ENCODE peak calls at places on chromosome 13, in ten cellular contexts. One of them, this sample, is unnamed. For H3K36me3, the result is how much of the 10 kb centered on the place peaks cover.

GRCh38 chr13:93867481-93867880 is 612.0 kb downstream of the DCT start:
- DNase-seq in Peyer's patch: no peak
- DNase-seq in colonic mucosa: no peak
- DNase-seq in neural progenitor cell: no peak
- DNase-seq in tibial nerve: no peak
- DNase-seq in cardiac muscle cell: no peak
- DNase-seq in right atrium auricular region: no peak
- DNase-seq in heart left ventricle: no peak
- DNase-seq in neuronal stem cell: no peak
- DNase-seq in pancreas: no peak
- DNase-seq in this sample: no peak

GRCh38 chr13:22757530-22758120 is 423.2 kb upstream of the SGCG start:
- DNase-seq in pancreas: no peak
- DNase-seq in right atrium auricular region: no peak
- DNase-seq in heart left ventricle: no peak
- DNase-seq in neural progenitor cell: peak
- DNase-seq in tibial nerve: no peak
- DNase-seq in cardiac muscle cell: peak
- DNase-seq in neuronal stem cell: no peak
- DNase-seq in colonic mucosa: no peak
- DNase-seq in Peyer's patch: no peak
- DNase-seq in this sample: no peak

GRCh38 chr13:64551755-64552154 is 2678.4 kb downstream of the PCDH9 start:
- DNase-seq in colonic mucosa: no peak
- DNase-seq in Peyer's patch: no peak
- DNase-seq in pancreas: no peak
- DNase-seq in tibial nerve: no peak
- DNase-seq in cardiac muscle cell: no peak
- DNase-seq in right atrium auricular region: no peak
- DNase-seq in neuronal stem cell: no peak
- DNase-seq in heart left ventricle: no peak
- DNase-seq in neural progenitor cell: no peak
- DNase-seq in this sample: no peak

GRCh38 chr13:44989941-44990340 is 603 bp downstream of the GPALPP1 start:
- DNase-seq in Peyer's patch: no peak
- DNase-seq in colonic mucosa: no peak
- DNase-seq in heart left ventricle: no peak
- DNase-seq in neural progenitor cell: no peak
- DNase-seq in tibial nerve: no peak
- DNase-seq in cardiac muscle cell: peak
- DNase-seq in pancreas: no peak
- DNase-seq in right atrium auricular region: no peak
- DNase-seq in neuronal stem cell: no peak
- DNase-seq in this sample: no peak

GRCh38 chr13:71171740-71172139 is 695.3 kb downstream of the DACH1 start:
- DNase-seq in cardiac muscle cell: no peak
- DNase-seq in tibial nerve: no peak
- DNase-seq in heart left ventricle: no peak
- DNase-seq in neuronal stem cell: no peak
- DNase-seq in pancreas: no peak
- DNase-seq in right atrium auricular region: no peak
- DNase-seq in neural progenitor cell: no peak
- DNase-seq in Peyer's patch: no peak
- DNase-seq in colonic mucosa: no peak
- DNase-seq in this sample: no peak

GRCh38 chr13:77477299-77477848 is 58.1 kb upstream of the SCEL start:
- DNase-seq in neuronal stem cell: no peak
- DNase-seq in pancreas: no peak
- DNase-seq in colonic mucosa: no peak
- DNase-seq in heart left ventricle: no peak
- DNase-seq in cardiac muscle cell: no peak
- DNase-seq in Peyer's patch: no peak
- DNase-seq in right atrium auricular region: no peak
- DNase-seq in neural progenitor cell: no peak
- DNase-seq in tibial nerve: no peak
- DNase-seq in this sample: no peak

GRCh38 chr13:53217221-53217620 is 188.6 kb downstream of the OLFM4 start:
- DNase-seq in colonic mucosa: no peak
- DNase-seq in right atrium auricular region: no peak
- DNase-seq in pancreas: no peak
- DNase-seq in heart left ventricle: no peak
- DNase-seq in Peyer's patch: no peak
- DNase-seq in tibial nerve: no peak
- DNase-seq in cardiac muscle cell: no peak
- DNase-seq in neuronal stem cell: no peak
- DNase-seq in neural progenitor cell: no peak
- DNase-seq in this sample: no peak

GRCh38 chr13:74111399-74111798 is 22.8 kb downstream of the KLF12 start:
- DNase-seq in Peyer's patch: no peak
- DNase-seq in colonic mucosa: no peak
- DNase-seq in neural progenitor cell: no peak
- DNase-seq in heart left ventricle: no peak
- DNase-seq in right atrium auricular region: no peak
- DNase-seq in tibial nerve: no peak
- DNase-seq in pancreas: no peak
- DNase-seq in neuronal stem cell: no peak
- DNase-seq in cardiac muscle cell: no peak
- DNase-seq in this sample: no peak

GRCh38 chr13:85864963-85865530 is 65.8 kb upstream of the SLITRK6 start:
- DNase-seq in neural progenitor cell: peak
- DNase-seq in neuronal stem cell: peak
- DNase-seq in Peyer's patch: no peak
- DNase-seq in cardiac muscle cell: peak
- DNase-seq in tibial nerve: no peak
- DNase-seq in colonic mucosa: no peak
- DNase-seq in right atrium auricular region: no peak
- DNase-seq in pancreas: no peak
- DNase-seq in heart left ventricle: no peak
- DNase-seq in this sample: no peak

GRCh38 chr13:106048386-106048785 is 487.1 kb downstream of the EFNB2 start:
- DNase-seq in neural progenitor cell: no peak
- DNase-seq in heart left ventricle: no peak
- DNase-seq in cardiac muscle cell: no peak
- DNase-seq in neuronal stem cell: no peak
- DNase-seq in Peyer's patch: no peak
- DNase-seq in right atrium auricular region: no peak
- DNase-seq in pancreas: no peak
- DNase-seq in tibial nerve: no peak
- DNase-seq in colonic mucosa: no peak
- DNase-seq in this sample: no peak

GRCh38 chr13:103299079-103299478 is 232.9 kb upstream of the SLC10A2 start:
- DNase-seq in cardiac muscle cell: no peak
- DNase-seq in Peyer's patch: peak
- DNase-seq in right atrium auricular region: no peak
- DNase-seq in colonic mucosa: peak
- DNase-seq in neural progenitor cell: peak
- DNase-seq in pancreas: no peak
- DNase-seq in heart left ventricle: no peak
- DNase-seq in tibial nerve: no peak
- DNase-seq in neuronal stem cell: no peak
- DNase-seq in this sample: no peak

GRCh38 chr13:23380534-23380933 is 53.0 kb downstream of the SACS start:
- DNase-seq in colonic mucosa: no peak
- DNase-seq in cardiac muscle cell: no peak
- DNase-seq in heart left ventricle: no peak
- DNase-seq in neural progenitor cell: no peak
- DNase-seq in right atrium auricular region: no peak
- DNase-seq in tibial nerve: no peak
- DNase-seq in neuronal stem cell: no peak
- DNase-seq in pancreas: no peak
- DNase-seq in Peyer's patch: no peak
- DNase-seq in this sample: no peak

GRCh38 chr13:20995245-20995829 is 66.0 kb downstream of the LATS2 start:
- DNase-seq in colonic mucosa: no peak
- DNase-seq in neural progenitor cell: no peak
- DNase-seq in heart left ventricle: no peak
- DNase-seq in tibial nerve: no peak
- DNase-seq in right atrium auricular region: peak
- DNase-seq in Peyer's patch: no peak
- DNase-seq in cardiac muscle cell: no peak
- DNase-seq in pancreas: no peak
- DNase-seq in neuronal stem cell: no peak
- DNase-seq in this sample: no peak

GRCh38 chr13:94300401-94300800 is 179.1 kb downstream of the DCT start:
- DNase-seq in tibial nerve: no peak
- DNase-seq in heart left ventricle: no peak
- DNase-seq in right atrium auricular region: no peak
- DNase-seq in Peyer's patch: no peak
- DNase-seq in pancreas: no peak
- DNase-seq in colonic mucosa: no peak
- DNase-seq in neural progenitor cell: peak
- DNase-seq in neuronal stem cell: no peak
- DNase-seq in cardiac muscle cell: no peak
- DNase-seq in this sample: no peak

GRCh38 chr13:23610187-23610576 is 40.0 kb downstream of the TNFRSF19 start:
- DNase-seq in right atrium auricular region: no peak
- DNase-seq in heart left ventricle: peak
- DNase-seq in neuronal stem cell: no peak
- DNase-seq in cardiac muscle cell: no peak
- DNase-seq in tibial nerve: no peak
- DNase-seq in colonic mucosa: no peak
- DNase-seq in Peyer's patch: no peak
- DNase-seq in neural progenitor cell: no peak
- DNase-seq in pancreas: no peak
- DNase-seq in this sample: no peak

DNA sequence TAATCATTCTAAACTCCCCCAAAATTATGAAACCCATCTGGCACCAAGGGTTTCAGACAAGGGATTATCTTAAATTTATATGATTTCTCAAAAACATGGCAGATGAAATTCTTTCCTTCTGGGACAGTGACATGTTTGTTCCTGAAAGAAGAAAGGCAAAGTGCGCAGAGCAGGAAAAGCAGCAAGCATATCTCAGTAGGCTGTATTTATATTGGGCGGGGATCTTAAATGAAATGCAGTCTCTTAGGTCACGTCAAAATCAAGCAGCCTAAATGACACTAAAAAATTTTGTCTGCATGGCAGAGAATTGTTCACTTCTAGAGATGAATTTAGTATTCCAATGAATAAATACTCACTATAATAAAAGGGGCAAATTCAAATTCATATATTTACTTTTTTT is 49.3 kb downstream of the RCBTB2 start:
- DNase-seq in cardiac muscle cell: no peak
- DNase-seq in neuronal stem cell: no peak
- DNase-seq in heart left ventricle: no peak
- DNase-seq in right atrium auricular region: no peak
- DNase-seq in tibial nerve: no peak
- DNase-seq in Peyer's patch: no peak
- DNase-seq in neural progenitor cell: no peak
- DNase-seq in pancreas: no peak
- DNase-seq in colonic mucosa: no peak
- DNase-seq in this sample: no peak
- H3K36me3 ChIP-seq in cardiac muscle cell: under half
- H3K36me3 ChIP-seq in neuronal stem cell: under half
- H3K36me3 ChIP-seq in heart left ventricle: under half
- H3K36me3 ChIP-seq in right atrium auricular region: under half
- H3K36me3 ChIP-seq in tibial nerve: under half
- H3K36me3 ChIP-seq in Peyer's patch: under half
- H3K36me3 ChIP-seq in neural progenitor cell: under half
- H3K36me3 ChIP-seq in pancreas: under half
- H3K36me3 ChIP-seq in colonic mucosa: under half
- H3K36me3 ChIP-seq in this sample: under half

DNA sequence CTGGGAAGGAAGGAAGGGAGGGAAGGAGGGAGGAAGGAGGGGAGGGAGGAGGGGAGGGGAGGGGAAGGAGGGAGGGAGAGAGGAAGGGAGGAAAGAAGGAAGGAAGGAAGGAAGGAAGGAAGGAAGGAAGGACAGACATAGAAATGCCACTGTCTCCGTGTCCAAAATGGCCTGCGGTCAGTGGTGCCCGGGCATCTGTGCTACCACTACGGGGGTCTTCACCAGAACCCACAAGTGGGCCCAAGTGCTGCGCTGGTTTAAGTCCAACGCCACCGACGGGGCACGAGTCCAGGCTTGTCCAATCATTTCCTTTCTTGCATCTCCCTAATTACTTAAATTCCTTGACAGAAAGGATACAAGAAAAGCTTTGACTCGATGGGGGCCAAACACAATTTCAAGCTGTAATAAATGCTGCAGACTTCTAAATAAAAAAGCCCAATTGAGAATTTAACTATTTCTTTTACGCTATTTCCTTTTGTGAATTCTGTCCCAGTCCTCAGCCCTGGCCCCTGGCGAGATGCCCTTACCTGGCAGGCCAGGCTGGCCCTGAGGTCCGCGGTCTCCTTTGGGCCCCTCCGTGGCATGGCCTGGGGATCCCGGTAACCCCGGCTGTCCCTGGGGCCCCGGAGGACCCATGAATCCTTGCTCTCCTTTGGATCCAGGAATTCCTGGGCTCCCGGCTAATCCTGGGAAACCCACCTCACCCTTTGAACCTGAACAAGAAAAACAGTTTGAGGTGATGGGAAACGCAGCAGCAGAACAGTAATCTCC is 136.8 kb downstream of the COL4A1 start:
- DNase-seq in tibial nerve: no peak
- DNase-seq in colonic mucosa: no peak
- DNase-seq in Peyer's patch: no peak
- DNase-seq in heart left ventricle: no peak
- DNase-seq in neuronal stem cell: no peak
- DNase-seq in cardiac muscle cell: no peak
- DNase-seq in neural progenitor cell: no peak
- DNase-seq in right atrium auricular region: no peak
- DNase-seq in pancreas: no peak
- DNase-seq in this sample: no peak
- H3K36me3 ChIP-seq in tibial nerve: under half
- H3K36me3 ChIP-seq in colonic mucosa: under half
- H3K36me3 ChIP-seq in Peyer's patch: under half
- H3K36me3 ChIP-seq in heart left ventricle: under half
- H3K36me3 ChIP-seq in neuronal stem cell: under half
- H3K36me3 ChIP-seq in cardiac muscle cell: under half
- H3K36me3 ChIP-seq in neural progenitor cell: under half
- H3K36me3 ChIP-seq in right atrium auricular region: half or more
- H3K36me3 ChIP-seq in pancreas: under half
- H3K36me3 ChIP-seq in this sample: under half

DNA sequence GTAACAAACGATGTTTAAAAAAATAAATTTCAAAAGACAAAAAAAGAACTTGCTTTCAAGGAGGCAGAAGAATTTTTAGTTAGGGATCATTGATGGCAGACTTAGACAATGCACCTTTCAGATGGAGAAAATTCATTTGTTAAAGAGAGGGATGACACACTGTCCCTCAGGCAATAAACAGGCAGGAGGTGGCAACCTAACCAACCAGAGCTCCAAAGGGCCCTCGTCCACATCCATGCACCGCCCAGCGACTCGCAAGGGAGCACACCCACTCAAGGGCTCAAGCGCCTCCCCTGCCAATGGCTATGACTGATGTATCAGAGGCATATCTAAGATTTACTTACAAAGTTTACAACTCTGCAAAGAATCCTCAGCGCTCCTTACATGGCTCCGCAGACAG is 81.9 kb downstream of the TUBGCP3 start:
- DNase-seq in pancreas: no peak
- DNase-seq in Peyer's patch: no peak
- DNase-seq in neural progenitor cell: no peak
- DNase-seq in neuronal stem cell: no peak
- DNase-seq in right atrium auricular region: no peak
- DNase-seq in heart left ventricle: no peak
- DNase-seq in tibial nerve: no peak
- DNase-seq in colonic mucosa: no peak
- DNase-seq in cardiac muscle cell: no peak
- DNase-seq in this sample: no peak
- H3K36me3 ChIP-seq in pancreas: under half
- H3K36me3 ChIP-seq in Peyer's patch: under half
- H3K36me3 ChIP-seq in neural progenitor cell: under half
- H3K36me3 ChIP-seq in neuronal stem cell: under half
- H3K36me3 ChIP-seq in right atrium auricular region: under half
- H3K36me3 ChIP-seq in heart left ventricle: under half
- H3K36me3 ChIP-seq in tibial nerve: under half
- H3K36me3 ChIP-seq in colonic mucosa: under half
- H3K36me3 ChIP-seq in cardiac muscle cell: under half
- H3K36me3 ChIP-seq in this sample: under half

GRCh38 chr13:51759240-51759639 is 44.7 kb downstream of the DHRS12 start:
- DNase-seq in pancreas: no peak
- DNase-seq in tibial nerve: no peak
- DNase-seq in heart left ventricle: no peak
- DNase-seq in cardiac muscle cell: no peak
- DNase-seq in right atrium auricular region: no peak
- DNase-seq in neuronal stem cell: no peak
- DNase-seq in neural progenitor cell: no peak
- DNase-seq in Peyer's patch: no peak
- DNase-seq in colonic mucosa: no peak
- DNase-seq in this sample: no peak
- H3K36me3 ChIP-seq in pancreas: under half
- H3K36me3 ChIP-seq in tibial nerve: under half
- H3K36me3 ChIP-seq in heart left ventricle: under half
- H3K36me3 ChIP-seq in cardiac muscle cell: under half
- H3K36me3 ChIP-seq in right atrium auricular region: under half
- H3K36me3 ChIP-seq in neuronal stem cell: under half
- H3K36me3 ChIP-seq in neural progenitor cell: under half
- H3K36me3 ChIP-seq in Peyer's patch: under half
- H3K36me3 ChIP-seq in colonic mucosa: under half
- H3K36me3 ChIP-seq in this sample: under half